ENCODE peak calls at places on chromosomes 16 and 17, in eight cellular contexts. One of them, this sample, is unnamed. For H3K36me3, the result is how much of the 10 kb centered on the place peaks cover.

GRCh38 chr16:50578147-50578546 is 30.0 kb downstream of the NKD1 start:
- DNase-seq in Peyer's patch: no peak
- DNase-seq in adrenal gland: no peak
- DNase-seq in heart left ventricle: no peak
- DNase-seq in HCT116: no peak
- DNase-seq in IMR-90: no peak
- DNase-seq in transverse colon: no peak
- DNase-seq in body of pancreas: no peak
- DNase-seq in this sample: no peak

GRCh38 chr16:878071-878784 is 77.7 kb upstream of the GNG13 start:
- DNase-seq in Peyer's patch: no peak
- DNase-seq in adrenal gland: no peak
- DNase-seq in heart left ventricle: no peak
- DNase-seq in HCT116: peak
- DNase-seq in IMR-90: peak
- DNase-seq in transverse colon: peak
- DNase-seq in body of pancreas: no peak
- DNase-seq in this sample: no peak

GRCh38 chr17:72122668-72123495 is 2.1 kb downstream of the SOX9 start:
- DNase-seq in Peyer's patch: peak
- DNase-seq in adrenal gland: no peak
- DNase-seq in heart left ventricle: no peak
- DNase-seq in HCT116: no peak
- DNase-seq in IMR-90: peak
- DNase-seq in transverse colon: peak
- DNase-seq in body of pancreas: peak
- DNase-seq in this sample: no peak

GRCh38 chr16:83599789-83600462 is 207.9 kb upstream of the HSBP1 start:
- DNase-seq in Peyer's patch: no peak
- DNase-seq in adrenal gland: no peak
- DNase-seq in heart left ventricle: no peak
- DNase-seq in HCT116: no peak
- DNase-seq in IMR-90: no peak
- DNase-seq in transverse colon: no peak
- DNase-seq in body of pancreas: no peak
- DNase-seq in this sample: no peak

GRCh38 chr17:59361916-59362810 is 30.7 kb downstream of the YPEL2 start:
- DNase-seq in Peyer's patch: no peak
- DNase-seq in adrenal gland: peak
- DNase-seq in heart left ventricle: no peak
- DNase-seq in HCT116: no peak
- DNase-seq in IMR-90: peak
- DNase-seq in transverse colon: no peak
- DNase-seq in body of pancreas: no peak
- DNase-seq in this sample: no peak

GRCh38 chr17:35169964-35170363 is 22.3 kb downstream of the UNC45B start:
- DNase-seq in Peyer's patch: no peak
- DNase-seq in adrenal gland: no peak
- DNase-seq in heart left ventricle: no peak
- DNase-seq in HCT116: no peak
- DNase-seq in IMR-90: no peak
- DNase-seq in transverse colon: no peak
- DNase-seq in body of pancreas: no peak
- DNase-seq in this sample: no peak

GRCh38 chr16:21164521-21165168 is 6.2 kb downstream of the LDAF1 start:
- DNase-seq in Peyer's patch: no peak
- DNase-seq in adrenal gland: no peak
- DNase-seq in heart left ventricle: no peak
- DNase-seq in HCT116: no peak
- DNase-seq in IMR-90: no peak
- DNase-seq in transverse colon: no peak
- DNase-seq in body of pancreas: no peak
- DNase-seq in this sample: no peak

GRCh38 chr16:66093217-66093616 is 273.3 kb upstream of the CDH5 start:
- DNase-seq in Peyer's patch: no peak
- DNase-seq in adrenal gland: no peak
- DNase-seq in heart left ventricle: no peak
- DNase-seq in HCT116: no peak
- DNase-seq in IMR-90: peak
- DNase-seq in transverse colon: no peak
- DNase-seq in body of pancreas: no peak
- DNase-seq in this sample: no peak

GRCh38 chr16:29148867-29149272 is 164.0 kb downstream of the LAT start:
- DNase-seq in Peyer's patch: no peak
- DNase-seq in adrenal gland: no peak
- DNase-seq in heart left ventricle: peak
- DNase-seq in HCT116: no peak
- DNase-seq in IMR-90: no peak
- DNase-seq in transverse colon: peak
- DNase-seq in body of pancreas: no peak
- DNase-seq in this sample: peak

GRCh38 chr17:63834431-63835166 is 7.1 kb upstream of the FTSJ3 start:
- DNase-seq in Peyer's patch: peak
- DNase-seq in adrenal gland: peak
- DNase-seq in heart left ventricle: no peak
- DNase-seq in HCT116: peak
- DNase-seq in IMR-90: peak
- DNase-seq in transverse colon: no peak
- DNase-seq in body of pancreas: peak
- DNase-seq in this sample: no peak

GRCh38 chr17:16407911-16408588 is 7.3 kb upstream of the TRPV2 start:
- DNase-seq in Peyer's patch: no peak
- DNase-seq in adrenal gland: peak
- DNase-seq in heart left ventricle: peak
- DNase-seq in HCT116: no peak
- DNase-seq in IMR-90: peak
- DNase-seq in transverse colon: peak
- DNase-seq in body of pancreas: peak
- DNase-seq in this sample: no peak

GRCh38 chr17:16980813-16981731 is 9.2 kb upstream of the TNFRSF13B start:
- DNase-seq in Peyer's patch: no peak
- DNase-seq in adrenal gland: no peak
- DNase-seq in heart left ventricle: no peak
- DNase-seq in HCT116: no peak
- DNase-seq in IMR-90: no peak
- DNase-seq in transverse colon: peak
- DNase-seq in body of pancreas: no peak
- DNase-seq in this sample: peak

GRCh38 chr17:81387235-81388060 is 7.8 kb upstream of the BAHCC1 start:
- DNase-seq in Peyer's patch: peak
- DNase-seq in adrenal gland: peak
- DNase-seq in heart left ventricle: peak
- DNase-seq in HCT116: no peak
- DNase-seq in IMR-90: peak
- DNase-seq in transverse colon: peak
- DNase-seq in body of pancreas: peak
- DNase-seq in this sample: no peak
- TF ChIP-seq POLR2A in Peyer's patch: peak
- TF ChIP-seq POLR2A in adrenal gland: peak
- TF ChIP-seq POLR2A in heart left ventricle: peak
- TF ChIP-seq POLR2A in HCT116: peak
- TF ChIP-seq POLR2A in IMR-90: peak
- TF ChIP-seq POLR2A in transverse colon: peak
- TF ChIP-seq POLR2A in body of pancreas: peak
- TF ChIP-seq POLR2A in this sample: peak

GRCh38 chr16:81792828-81793227 is 13.7 kb downstream of the PLCG2 start:
- DNase-seq in Peyer's patch: no peak
- DNase-seq in adrenal gland: no peak
- DNase-seq in heart left ventricle: no peak
- DNase-seq in HCT116: no peak
- DNase-seq in IMR-90: no peak
- DNase-seq in transverse colon: no peak
- DNase-seq in body of pancreas: no peak
- DNase-seq in this sample: no peak

GRCh38 chr16:81786868-81787267 is 7.8 kb downstream of the PLCG2 start:
- DNase-seq in Peyer's patch: no peak
- DNase-seq in adrenal gland: no peak
- DNase-seq in heart left ventricle: no peak
- DNase-seq in HCT116: no peak
- DNase-seq in IMR-90: no peak
- DNase-seq in transverse colon: no peak
- DNase-seq in body of pancreas: no peak
- DNase-seq in this sample: no peak

GRCh38 chr16:81787659-81788058 is 8.6 kb downstream of the PLCG2 start:
- DNase-seq in Peyer's patch: no peak
- DNase-seq in adrenal gland: no peak
- DNase-seq in heart left ventricle: no peak
- DNase-seq in HCT116: no peak
- DNase-seq in IMR-90: no peak
- DNase-seq in transverse colon: no peak
- DNase-seq in body of pancreas: no peak
- DNase-seq in this sample: no peak

GRCh38 chr16:81790277-81790676 is 11.2 kb downstream of the PLCG2 start:
- DNase-seq in Peyer's patch: no peak
- DNase-seq in adrenal gland: no peak
- DNase-seq in heart left ventricle: no peak
- DNase-seq in HCT116: no peak
- DNase-seq in IMR-90: no peak
- DNase-seq in transverse colon: no peak
- DNase-seq in body of pancreas: no peak
- DNase-seq in this sample: no peak

DNA sequence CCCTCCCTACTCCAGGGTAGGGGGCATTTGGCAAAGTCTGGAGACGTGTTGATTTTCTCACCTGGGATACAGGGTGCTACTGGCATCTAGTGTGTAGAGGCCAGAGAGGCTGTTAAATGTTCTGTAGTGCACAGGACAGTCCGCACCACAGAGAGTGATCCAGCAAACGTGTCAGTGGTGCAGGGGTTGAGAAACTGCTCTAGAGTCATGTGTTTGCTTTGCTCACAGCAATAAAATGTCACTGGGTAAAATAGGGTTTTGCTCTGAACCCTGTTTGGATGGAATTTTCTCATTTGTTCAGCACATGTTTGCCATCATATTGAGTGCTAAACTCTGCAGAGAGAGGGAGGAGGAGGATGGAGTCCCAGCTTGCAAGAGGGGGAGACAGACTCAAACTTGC is 11.7 kb downstream of the PLCG2 start:
- DNase-seq in Peyer's patch: no peak
- DNase-seq in adrenal gland: no peak
- DNase-seq in heart left ventricle: no peak
- DNase-seq in HCT116: no peak
- DNase-seq in IMR-90: no peak
- DNase-seq in transverse colon: no peak
- DNase-seq in body of pancreas: no peak
- DNase-seq in this sample: no peak
- H3K36me3 ChIP-seq in Peyer's patch: under half
- H3K36me3 ChIP-seq in adrenal gland: under half
- H3K36me3 ChIP-seq in heart left ventricle: under half
- H3K36me3 ChIP-seq in HCT116: under half
- H3K36me3 ChIP-seq in IMR-90: under half
- H3K36me3 ChIP-seq in transverse colon: under half
- H3K36me3 ChIP-seq in body of pancreas: under half
- H3K36me3 ChIP-seq in this sample: under half

DNA sequence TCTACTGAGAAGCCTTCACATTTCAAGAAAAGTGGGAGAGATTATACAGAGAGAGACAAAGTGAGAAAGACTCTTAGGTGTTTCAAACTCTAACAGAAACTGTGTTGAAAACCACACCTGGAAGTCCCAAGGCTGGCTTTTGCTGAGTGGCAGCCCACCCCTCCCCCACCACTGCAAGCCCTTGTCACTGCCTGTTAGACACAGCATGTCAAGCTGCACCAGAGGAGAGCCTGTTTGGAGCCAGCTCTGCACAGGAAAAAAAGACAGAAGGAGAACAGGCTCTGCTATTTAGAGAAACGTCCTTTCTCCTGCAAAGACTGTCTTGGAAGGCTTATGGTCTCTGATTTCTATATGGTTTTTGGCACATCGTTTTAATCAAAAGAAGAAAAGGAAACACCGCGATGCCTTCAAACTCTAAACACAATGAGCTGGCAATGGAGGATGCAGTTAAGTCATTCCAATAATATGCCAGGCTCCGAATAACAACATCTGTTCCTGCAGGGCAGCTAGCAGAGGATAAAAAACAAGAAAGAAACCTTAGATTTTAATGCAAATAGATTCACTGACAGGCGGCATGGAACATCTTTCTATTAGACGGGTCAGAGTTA is 275.5 kb downstream of the MAP2K4 start:
- DNase-seq in Peyer's patch: no peak
- DNase-seq in adrenal gland: no peak
- DNase-seq in heart left ventricle: peak
- DNase-seq in HCT116: no peak
- DNase-seq in IMR-90: peak
- DNase-seq in transverse colon: no peak
- DNase-seq in body of pancreas: no peak
- DNase-seq in this sample: no peak
- H3K4me3 ChIP-seq in Peyer's patch: no peak
- H3K4me3 ChIP-seq in adrenal gland: no peak
- H3K4me3 ChIP-seq in heart left ventricle: no peak
- H3K4me3 ChIP-seq in HCT116: no peak
- H3K4me3 ChIP-seq in IMR-90: no peak
- H3K4me3 ChIP-seq in transverse colon: no peak
- H3K4me3 ChIP-seq in body of pancreas: no peak
- H3K4me3 ChIP-seq in this sample: no peak

GRCh38 chr17:778096-778495 is 4.0 kb downstream of the GLOD4 start:
- DNase-seq in Peyer's patch: no peak
- DNase-seq in adrenal gland: no peak
- DNase-seq in heart left ventricle: no peak
- DNase-seq in HCT116: no peak
- DNase-seq in IMR-90: no peak
- DNase-seq in transverse colon: no peak
- DNase-seq in body of pancreas: no peak
- DNase-seq in this sample: peak

GRCh38 chr17:787641-788221 is 5.6 kb downstream of the MRM3 start:
- DNase-seq in Peyer's patch: no peak
- DNase-seq in adrenal gland: no peak
- DNase-seq in heart left ventricle: no peak
- DNase-seq in HCT116: no peak
- DNase-seq in IMR-90: no peak
- DNase-seq in transverse colon: no peak
- DNase-seq in body of pancreas: peak
- DNase-seq in this sample: peak

GRCh38 chr17:784143-784542 is 2.0 kb downstream of the MRM3 start:
- DNase-seq in Peyer's patch: no peak
- DNase-seq in adrenal gland: no peak
- DNase-seq in heart left ventricle: no peak
- DNase-seq in HCT116: no peak
- DNase-seq in IMR-90: peak
- DNase-seq in transverse colon: no peak
- DNase-seq in body of pancreas: no peak
- DNase-seq in this sample: no peak

GRCh38 chr17:781920-782731 is at the start of the genes GLOD4 and MRM3:
- DNase-seq in Peyer's patch: peak
- DNase-seq in adrenal gland: peak
- DNase-seq in heart left ventricle: peak
- DNase-seq in HCT116: peak
- DNase-seq in IMR-90: peak
- DNase-seq in transverse colon: peak
- DNase-seq in body of pancreas: peak
- DNase-seq in this sample: peak
- TF ChIP-seq POLR2A in Peyer's patch: peak
- TF ChIP-seq POLR2A in adrenal gland: peak
- TF ChIP-seq POLR2A in heart left ventricle: peak
- TF ChIP-seq POLR2A in HCT116: peak
- TF ChIP-seq POLR2A in IMR-90: peak
- TF ChIP-seq POLR2A in transverse colon: peak
- TF ChIP-seq POLR2A in body of pancreas: peak
- TF ChIP-seq POLR2A in this sample: peak

DNA sequence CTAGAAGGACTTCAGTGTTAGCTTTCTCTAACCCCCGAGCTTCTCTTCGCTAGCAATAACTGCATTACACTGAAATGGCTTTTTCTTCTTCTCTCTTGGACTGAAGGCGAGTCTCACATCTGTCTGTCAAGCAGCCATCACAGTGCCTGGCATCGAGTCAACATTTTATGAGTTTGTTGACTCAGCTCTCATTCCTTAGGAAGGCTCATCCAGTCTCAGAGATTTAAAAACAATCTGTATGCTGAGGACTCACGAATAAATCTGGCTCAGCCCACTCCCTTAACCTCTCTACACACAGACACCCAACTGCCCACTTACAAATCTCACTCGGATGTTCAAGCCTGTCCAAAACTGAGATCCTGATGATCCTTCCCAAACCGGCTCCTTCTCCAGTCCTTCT is 93.0 kb downstream of the ASIC2 start:
- DNase-seq in Peyer's patch: no peak
- DNase-seq in adrenal gland: no peak
- DNase-seq in heart left ventricle: no peak
- DNase-seq in HCT116: no peak
- DNase-seq in IMR-90: peak
- DNase-seq in transverse colon: peak
- DNase-seq in body of pancreas: no peak
- DNase-seq in this sample: no peak
- H3K36me3 ChIP-seq in Peyer's patch: under half
- H3K36me3 ChIP-seq in adrenal gland: under half
- H3K36me3 ChIP-seq in heart left ventricle: under half
- H3K36me3 ChIP-seq in HCT116: under half
- H3K36me3 ChIP-seq in IMR-90: under half
- H3K36me3 ChIP-seq in transverse colon: under half
- H3K36me3 ChIP-seq in body of pancreas: under half
- H3K36me3 ChIP-seq in this sample: under half

This sample was measured in suprapubic skin.